ENCODE peak calls at places on chromosomes 11 and 22, in ten cellular contexts. One of them, this sample, is unnamed.

GRCh38 chr11:46389450-46390330 is 1.9 kb downstream of the CHRM4 start:
- DNase-seq in stimulated activated naive CD4-positive, alpha-beta T cell: no peak
- DNase-seq in ELR: peak; percentile 80
- DNase-seq in NCI-H748 treated with DMSO at 0.1 percent for 48 hours: peak; percentile 61
- DNase-seq in activated T-cell treated with anti-CD3 and anti-CD28 coated beads for 1 hour: no peak
- DNase-seq in activated T-helper 1 cell treated with anti-CD3 and anti-CD28 coated beads, Interleukin-12 subunit alpha, Interleukin-12 subunit beta, Interleukin-2, Interleukin-4 antibody, amounts not matched to agents 30 ng/mL and 10 ng/mL and 1 ng/mL, durations not matched to agents 14 hours and 24 hours and 36 hours: peak; percentile 45
- DNase-seq in OCI-LY7: peak; percentile 64
- DNase-seq in endodermal cell: peak; percentile 95
- DNase-seq in activated CD8-positive, alpha-beta memory T cell treated with anti-CD3 and anti-CD28 coated beads for 1 hour: no peak
- DNase-seq in WTC11: peak; percentile 92
- DNase-seq in this sample: peak; percentile 61

GRCh38 chr22:29079218-29079901 is 6.5 kb downstream of the KREMEN1 start:
- DNase-seq in WTC11: no peak
- DNase-seq in stimulated activated naive CD4-positive, alpha-beta T cell: no peak
- DNase-seq in endodermal cell: no peak
- DNase-seq in OCI-LY7: no peak
- DNase-seq in activated CD8-positive, alpha-beta memory T cell treated with anti-CD3 and anti-CD28 coated beads for 1 hour: no peak
- DNase-seq in activated T-cell treated with anti-CD3 and anti-CD28 coated beads for 1 hour: no peak
- DNase-seq in activated T-helper 1 cell treated with anti-CD3 and anti-CD28 coated beads, Interleukin-12 subunit alpha, Interleukin-12 subunit beta, Interleukin-2, Interleukin-4 antibody, amounts not matched to agents 30 ng/mL and 10 ng/mL and 1 ng/mL, durations not matched to agents 14 hours and 24 hours and 36 hours: no peak
- DNase-seq in ELR: no peak
- DNase-seq in NCI-H748 treated with DMSO at 0.1 percent for 48 hours: peak; percentile 76
- DNase-seq in this sample: no peak

GRCh38 chr11:132405728-132406127 is 1035.3 kb downstream of the NTM start:
- DNase-seq in OCI-LY7: no peak
- DNase-seq in WTC11: peak; percentile 38
- DNase-seq in stimulated activated naive CD4-positive, alpha-beta T cell: no peak
- DNase-seq in activated T-helper 1 cell treated with anti-CD3 and anti-CD28 coated beads, Interleukin-12 subunit alpha, Interleukin-12 subunit beta, Interleukin-2, Interleukin-4 antibody, amounts not matched to agents 30 ng/mL and 10 ng/mL and 1 ng/mL, durations not matched to agents 14 hours and 24 hours and 36 hours: no peak
- DNase-seq in NCI-H748 treated with DMSO at 0.1 percent for 48 hours: peak; percentile 91
- DNase-seq in activated T-cell treated with anti-CD3 and anti-CD28 coated beads for 1 hour: no peak
- DNase-seq in endodermal cell: peak; percentile 65
- DNase-seq in ELR: peak; percentile 6
- DNase-seq in activated CD8-positive, alpha-beta memory T cell treated with anti-CD3 and anti-CD28 coated beads for 1 hour: no peak
- DNase-seq in this sample: no peak

GRCh38 chr11:77705195-77705876 is 67.7 kb upstream of the CLNS1A start:
- DNase-seq in endodermal cell: no peak
- DNase-seq in activated T-helper 1 cell treated with anti-CD3 and anti-CD28 coated beads, Interleukin-12 subunit alpha, Interleukin-12 subunit beta, Interleukin-2, Interleukin-4 antibody, amounts not matched to agents 30 ng/mL and 10 ng/mL and 1 ng/mL, durations not matched to agents 14 hours and 24 hours and 36 hours: no peak
- DNase-seq in NCI-H748 treated with DMSO at 0.1 percent for 48 hours: no peak
- DNase-seq in stimulated activated naive CD4-positive, alpha-beta T cell: no peak
- DNase-seq in ELR: peak; percentile 80
- DNase-seq in activated T-cell treated with anti-CD3 and anti-CD28 coated beads for 1 hour: no peak
- DNase-seq in WTC11: no peak
- DNase-seq in activated CD8-positive, alpha-beta memory T cell treated with anti-CD3 and anti-CD28 coated beads for 1 hour: no peak
- DNase-seq in OCI-LY7: no peak
- DNase-seq in this sample: no peak

GRCh38 chr11:101880208-101880607 is 34.6 kb upstream of the CEP126 start:
- DNase-seq in activated CD8-positive, alpha-beta memory T cell treated with anti-CD3 and anti-CD28 coated beads for 1 hour: no peak
- DNase-seq in WTC11: no peak
- DNase-seq in ELR: peak; percentile 82
- DNase-seq in OCI-LY7: peak; percentile 61
- DNase-seq in activated T-helper 1 cell treated with anti-CD3 and anti-CD28 coated beads, Interleukin-12 subunit alpha, Interleukin-12 subunit beta, Interleukin-2, Interleukin-4 antibody, amounts not matched to agents 30 ng/mL and 10 ng/mL and 1 ng/mL, durations not matched to agents 14 hours and 24 hours and 36 hours: no peak
- DNase-seq in stimulated activated naive CD4-positive, alpha-beta T cell: no peak
- DNase-seq in activated T-cell treated with anti-CD3 and anti-CD28 coated beads for 1 hour: no peak
- DNase-seq in endodermal cell: no peak
- DNase-seq in NCI-H748 treated with DMSO at 0.1 percent for 48 hours: peak; percentile 5
- DNase-seq in this sample: peak; percentile 15

GRCh38 chr11:15629690-15630321 is 515.1 kb downstream of the INSC start:
- DNase-seq in OCI-LY7: peak; percentile 11
- DNase-seq in endodermal cell: peak; percentile 90
- DNase-seq in NCI-H748 treated with DMSO at 0.1 percent for 48 hours: peak; percentile 56
- DNase-seq in stimulated activated naive CD4-positive, alpha-beta T cell: no peak
- DNase-seq in activated T-helper 1 cell treated with anti-CD3 and anti-CD28 coated beads, Interleukin-12 subunit alpha, Interleukin-12 subunit beta, Interleukin-2, Interleukin-4 antibody, amounts not matched to agents 30 ng/mL and 10 ng/mL and 1 ng/mL, durations not matched to agents 14 hours and 24 hours and 36 hours: no peak
- DNase-seq in activated CD8-positive, alpha-beta memory T cell treated with anti-CD3 and anti-CD28 coated beads for 1 hour: no peak
- DNase-seq in ELR: peak; percentile 22
- DNase-seq in WTC11: peak; percentile 74
- DNase-seq in activated T-cell treated with anti-CD3 and anti-CD28 coated beads for 1 hour: no peak
- DNase-seq in this sample: peak; percentile 61

GRCh38 chr11:33016654-33017053 is 976 bp downstream of the DEPDC7 start:
- DNase-seq in activated CD8-positive, alpha-beta memory T cell treated with anti-CD3 and anti-CD28 coated beads for 1 hour: no peak
- DNase-seq in activated T-helper 1 cell treated with anti-CD3 and anti-CD28 coated beads, Interleukin-12 subunit alpha, Interleukin-12 subunit beta, Interleukin-2, Interleukin-4 antibody, amounts not matched to agents 30 ng/mL and 10 ng/mL and 1 ng/mL, durations not matched to agents 14 hours and 24 hours and 36 hours: no peak
- DNase-seq in ELR: peak; percentile 43
- DNase-seq in WTC11: no peak
- DNase-seq in OCI-LY7: no peak
- DNase-seq in activated T-cell treated with anti-CD3 and anti-CD28 coated beads for 1 hour: no peak
- DNase-seq in NCI-H748 treated with DMSO at 0.1 percent for 48 hours: no peak
- DNase-seq in endodermal cell: no peak
- DNase-seq in stimulated activated naive CD4-positive, alpha-beta T cell: no peak
- DNase-seq in this sample: no peak

GRCh38 chr11:65377036-65377435 is 5.4 kb downstream of the SLC25A45 start:
- DNase-seq in activated CD8-positive, alpha-beta memory T cell treated with anti-CD3 and anti-CD28 coated beads for 1 hour: no peak
- DNase-seq in activated T-cell treated with anti-CD3 and anti-CD28 coated beads for 1 hour: no peak
- DNase-seq in stimulated activated naive CD4-positive, alpha-beta T cell: no peak
- DNase-seq in activated T-helper 1 cell treated with anti-CD3 and anti-CD28 coated beads, Interleukin-12 subunit alpha, Interleukin-12 subunit beta, Interleukin-2, Interleukin-4 antibody, amounts not matched to agents 30 ng/mL and 10 ng/mL and 1 ng/mL, durations not matched to agents 14 hours and 24 hours and 36 hours: no peak
- DNase-seq in ELR: no peak
- DNase-seq in endodermal cell: no peak
- DNase-seq in NCI-H748 treated with DMSO at 0.1 percent for 48 hours: no peak
- DNase-seq in OCI-LY7: no peak
- DNase-seq in WTC11: no peak
- DNase-seq in this sample: no peak

GRCh38 chr11:63553759-63554158 is 9.4 kb downstream of the PLAAT2 start:
- DNase-seq in endodermal cell: no peak
- DNase-seq in OCI-LY7: peak; percentile 65
- DNase-seq in ELR: peak; percentile 43
- DNase-seq in WTC11: no peak
- DNase-seq in stimulated activated naive CD4-positive, alpha-beta T cell: peak; percentile 44
- DNase-seq in activated T-cell treated with anti-CD3 and anti-CD28 coated beads for 1 hour: no peak
- DNase-seq in activated CD8-positive, alpha-beta memory T cell treated with anti-CD3 and anti-CD28 coated beads for 1 hour: peak; percentile 38
- DNase-seq in NCI-H748 treated with DMSO at 0.1 percent for 48 hours: no peak
- DNase-seq in activated T-helper 1 cell treated with anti-CD3 and anti-CD28 coated beads, Interleukin-12 subunit alpha, Interleukin-12 subunit beta, Interleukin-2, Interleukin-4 antibody, amounts not matched to agents 30 ng/mL and 10 ng/mL and 1 ng/mL, durations not matched to agents 14 hours and 24 hours and 36 hours: peak; percentile 53
- DNase-seq in this sample: no peak

GRCh38 chr11:70024036-70024772 is 53.9 kb upstream of the ANO1 start:
- DNase-seq in ELR: no peak
- DNase-seq in endodermal cell: peak; percentile 29
- DNase-seq in activated T-helper 1 cell treated with anti-CD3 and anti-CD28 coated beads, Interleukin-12 subunit alpha, Interleukin-12 subunit beta, Interleukin-2, Interleukin-4 antibody, amounts not matched to agents 30 ng/mL and 10 ng/mL and 1 ng/mL, durations not matched to agents 14 hours and 24 hours and 36 hours: no peak
- DNase-seq in OCI-LY7: no peak
- DNase-seq in WTC11: no peak
- DNase-seq in activated T-cell treated with anti-CD3 and anti-CD28 coated beads for 1 hour: no peak
- DNase-seq in activated CD8-positive, alpha-beta memory T cell treated with anti-CD3 and anti-CD28 coated beads for 1 hour: no peak
- DNase-seq in NCI-H748 treated with DMSO at 0.1 percent for 48 hours: no peak
- DNase-seq in stimulated activated naive CD4-positive, alpha-beta T cell: no peak
- DNase-seq in this sample: no peak

GRCh38 chr11:8757533-8757932 is 74.9 kb downstream of the RPL27A start:
- DNase-seq in activated CD8-positive, alpha-beta memory T cell treated with anti-CD3 and anti-CD28 coated beads for 1 hour: no peak
- DNase-seq in NCI-H748 treated with DMSO at 0.1 percent for 48 hours: no peak
- DNase-seq in OCI-LY7: no peak
- DNase-seq in WTC11: no peak
- DNase-seq in stimulated activated naive CD4-positive, alpha-beta T cell: no peak
- DNase-seq in endodermal cell: peak; percentile 30
- DNase-seq in activated T-cell treated with anti-CD3 and anti-CD28 coated beads for 1 hour: no peak
- DNase-seq in ELR: no peak
- DNase-seq in activated T-helper 1 cell treated with anti-CD3 and anti-CD28 coated beads, Interleukin-12 subunit alpha, Interleukin-12 subunit beta, Interleukin-2, Interleukin-4 antibody, amounts not matched to agents 30 ng/mL and 10 ng/mL and 1 ng/mL, durations not matched to agents 14 hours and 24 hours and 36 hours: no peak
- DNase-seq in this sample: no peak

GRCh38 chr11:59173080-59173963 is 1.4 kb downstream of the DTX4 start:
- DNase-seq in OCI-LY7: no peak
- DNase-seq in endodermal cell: peak; percentile 86
- DNase-seq in WTC11: peak; percentile 66
- DNase-seq in activated CD8-positive, alpha-beta memory T cell treated with anti-CD3 and anti-CD28 coated beads for 1 hour: no peak
- DNase-seq in stimulated activated naive CD4-positive, alpha-beta T cell: peak; percentile 36
- DNase-seq in NCI-H748 treated with DMSO at 0.1 percent for 48 hours: no peak
- DNase-seq in ELR: peak; percentile 30
- DNase-seq in activated T-cell treated with anti-CD3 and anti-CD28 coated beads for 1 hour: no peak
- DNase-seq in activated T-helper 1 cell treated with anti-CD3 and anti-CD28 coated beads, Interleukin-12 subunit alpha, Interleukin-12 subunit beta, Interleukin-2, Interleukin-4 antibody, amounts not matched to agents 30 ng/mL and 10 ng/mL and 1 ng/mL, durations not matched to agents 14 hours and 24 hours and 36 hours: no peak
- DNase-seq in this sample: no peak

GRCh38 chr11:46949297-46949696 is 12.7 kb downstream of the CSTPP1 start:
- DNase-seq in activated CD8-positive, alpha-beta memory T cell treated with anti-CD3 and anti-CD28 coated beads for 1 hour: no peak
- DNase-seq in activated T-helper 1 cell treated with anti-CD3 and anti-CD28 coated beads, Interleukin-12 subunit alpha, Interleukin-12 subunit beta, Interleukin-2, Interleukin-4 antibody, amounts not matched to agents 30 ng/mL and 10 ng/mL and 1 ng/mL, durations not matched to agents 14 hours and 24 hours and 36 hours: no peak
- DNase-seq in NCI-H748 treated with DMSO at 0.1 percent for 48 hours: no peak
- DNase-seq in stimulated activated naive CD4-positive, alpha-beta T cell: no peak
- DNase-seq in endodermal cell: no peak
- DNase-seq in ELR: no peak
- DNase-seq in activated T-cell treated with anti-CD3 and anti-CD28 coated beads for 1 hour: no peak
- DNase-seq in WTC11: no peak
- DNase-seq in OCI-LY7: no peak
- DNase-seq in this sample: no peak

GRCh38 chr11:64759131-64759721 is 548 bp downstream of the PYGM start:
- DNase-seq in ELR: no peak
- DNase-seq in activated CD8-positive, alpha-beta memory T cell treated with anti-CD3 and anti-CD28 coated beads for 1 hour: no peak
- DNase-seq in stimulated activated naive CD4-positive, alpha-beta T cell: no peak
- DNase-seq in NCI-H748 treated with DMSO at 0.1 percent for 48 hours: no peak
- DNase-seq in endodermal cell: no peak
- DNase-seq in activated T-cell treated with anti-CD3 and anti-CD28 coated beads for 1 hour: no peak
- DNase-seq in activated T-helper 1 cell treated with anti-CD3 and anti-CD28 coated beads, Interleukin-12 subunit alpha, Interleukin-12 subunit beta, Interleukin-2, Interleukin-4 antibody, amounts not matched to agents 30 ng/mL and 10 ng/mL and 1 ng/mL, durations not matched to agents 14 hours and 24 hours and 36 hours: no peak
- DNase-seq in WTC11: no peak
- DNase-seq in OCI-LY7: no peak
- DNase-seq in this sample: no peak

GRCh38 chr11:86818466-86819282 is 18.3 kb downstream of the PRSS23 start:
- DNase-seq in stimulated activated naive CD4-positive, alpha-beta T cell: peak; percentile 55
- DNase-seq in activated CD8-positive, alpha-beta memory T cell treated with anti-CD3 and anti-CD28 coated beads for 1 hour: no peak
- DNase-seq in endodermal cell: no peak
- DNase-seq in ELR: peak; percentile 89
- DNase-seq in activated T-cell treated with anti-CD3 and anti-CD28 coated beads for 1 hour: no peak
- DNase-seq in NCI-H748 treated with DMSO at 0.1 percent for 48 hours: peak; percentile 29
- DNase-seq in OCI-LY7: peak; percentile 58
- DNase-seq in activated T-helper 1 cell treated with anti-CD3 and anti-CD28 coated beads, Interleukin-12 subunit alpha, Interleukin-12 subunit beta, Interleukin-2, Interleukin-4 antibody, amounts not matched to agents 30 ng/mL and 10 ng/mL and 1 ng/mL, durations not matched to agents 14 hours and 24 hours and 36 hours: no peak
- DNase-seq in WTC11: no peak
- DNase-seq in this sample: peak; percentile 71

GRCh38 chr11:119110439-119110838 is 3.3 kb downstream of the C2CD2L start:
- DNase-seq in NCI-H748 treated with DMSO at 0.1 percent for 48 hours: no peak
- DNase-seq in ELR: no peak
- DNase-seq in stimulated activated naive CD4-positive, alpha-beta T cell: no peak
- DNase-seq in OCI-LY7: no peak
- DNase-seq in activated T-cell treated with anti-CD3 and anti-CD28 coated beads for 1 hour: no peak
- DNase-seq in endodermal cell: no peak
- DNase-seq in WTC11: peak; percentile 30
- DNase-seq in activated T-helper 1 cell treated with anti-CD3 and anti-CD28 coated beads, Interleukin-12 subunit alpha, Interleukin-12 subunit beta, Interleukin-2, Interleukin-4 antibody, amounts not matched to agents 30 ng/mL and 10 ng/mL and 1 ng/mL, durations not matched to agents 14 hours and 24 hours and 36 hours: no peak
- DNase-seq in activated CD8-positive, alpha-beta memory T cell treated with anti-CD3 and anti-CD28 coated beads for 1 hour: no peak
- DNase-seq in this sample: no peak

GRCh38 chr11:11998091-11998781 is 10.2 kb downstream of the DKK3 start:
- DNase-seq in OCI-LY7: no peak
- DNase-seq in activated T-cell treated with anti-CD3 and anti-CD28 coated beads for 1 hour: no peak
- DNase-seq in WTC11: no peak
- DNase-seq in NCI-H748 treated with DMSO at 0.1 percent for 48 hours: no peak
- DNase-seq in stimulated activated naive CD4-positive, alpha-beta T cell: no peak
- DNase-seq in activated T-helper 1 cell treated with anti-CD3 and anti-CD28 coated beads, Interleukin-12 subunit alpha, Interleukin-12 subunit beta, Interleukin-2, Interleukin-4 antibody, amounts not matched to agents 30 ng/mL and 10 ng/mL and 1 ng/mL, durations not matched to agents 14 hours and 24 hours and 36 hours: no peak
- DNase-seq in ELR: peak; percentile 97
- DNase-seq in activated CD8-positive, alpha-beta memory T cell treated with anti-CD3 and anti-CD28 coated beads for 1 hour: no peak
- DNase-seq in endodermal cell: no peak
- DNase-seq in this sample: no peak

GRCh38 chr11:84780689-84781293 is 846.4 kb downstream of the DLG2 start:
- DNase-seq in ELR: peak; percentile 60
- DNase-seq in activated CD8-positive, alpha-beta memory T cell treated with anti-CD3 and anti-CD28 coated beads for 1 hour: no peak
- DNase-seq in WTC11: no peak
- DNase-seq in stimulated activated naive CD4-positive, alpha-beta T cell: no peak
- DNase-seq in NCI-H748 treated with DMSO at 0.1 percent for 48 hours: no peak
- DNase-seq in activated T-cell treated with anti-CD3 and anti-CD28 coated beads for 1 hour: no peak
- DNase-seq in endodermal cell: no peak
- DNase-seq in OCI-LY7: peak; percentile 31
- DNase-seq in activated T-helper 1 cell treated with anti-CD3 and anti-CD28 coated beads, Interleukin-12 subunit alpha, Interleukin-12 subunit beta, Interleukin-2, Interleukin-4 antibody, amounts not matched to agents 30 ng/mL and 10 ng/mL and 1 ng/mL, durations not matched to agents 14 hours and 24 hours and 36 hours: no peak
- DNase-seq in this sample: peak; percentile 1

GRCh38 chr22:37932821-37933578 is 20.4 kb downstream of the C22orf23 start:
- DNase-seq in NCI-H748 treated with DMSO at 0.1 percent for 48 hours: no peak
- DNase-seq in OCI-LY7: no peak
- DNase-seq in activated CD8-positive, alpha-beta memory T cell treated with anti-CD3 and anti-CD28 coated beads for 1 hour: no peak
- DNase-seq in activated T-helper 1 cell treated with anti-CD3 and anti-CD28 coated beads, Interleukin-12 subunit alpha, Interleukin-12 subunit beta, Interleukin-2, Interleukin-4 antibody, amounts not matched to agents 30 ng/mL and 10 ng/mL and 1 ng/mL, durations not matched to agents 14 hours and 24 hours and 36 hours: no peak
- DNase-seq in stimulated activated naive CD4-positive, alpha-beta T cell: no peak
- DNase-seq in ELR: no peak
- DNase-seq in activated T-cell treated with anti-CD3 and anti-CD28 coated beads for 1 hour: no peak
- DNase-seq in endodermal cell: no peak
- DNase-seq in WTC11: no peak
- DNase-seq in this sample: no peak

GRCh38 chr22:44246615-44247326 is 66.0 kb downstream of the SHISAL1 start:
- DNase-seq in stimulated activated naive CD4-positive, alpha-beta T cell: no peak
- DNase-seq in WTC11: no peak
- DNase-seq in activated T-cell treated with anti-CD3 and anti-CD28 coated beads for 1 hour: no peak
- DNase-seq in ELR: no peak
- DNase-seq in activated T-helper 1 cell treated with anti-CD3 and anti-CD28 coated beads, Interleukin-12 subunit alpha, Interleukin-12 subunit beta, Interleukin-2, Interleukin-4 antibody, amounts not matched to agents 30 ng/mL and 10 ng/mL and 1 ng/mL, durations not matched to agents 14 hours and 24 hours and 36 hours: no peak
- DNase-seq in NCI-H748 treated with DMSO at 0.1 percent for 48 hours: no peak
- DNase-seq in OCI-LY7: no peak
- DNase-seq in activated CD8-positive, alpha-beta memory T cell treated with anti-CD3 and anti-CD28 coated beads for 1 hour: no peak
- DNase-seq in endodermal cell: no peak
- DNase-seq in this sample: no peak

GRCh38 chr11:12377824-12378593 is 638 bp downstream of the PARVA start:
- DNase-seq in NCI-H748 treated with DMSO at 0.1 percent for 48 hours: peak; percentile 64
- DNase-seq in activated T-helper 1 cell treated with anti-CD3 and anti-CD28 coated beads, Interleukin-12 subunit alpha, Interleukin-12 subunit beta, Interleukin-2, Interleukin-4 antibody, amounts not matched to agents 30 ng/mL and 10 ng/mL and 1 ng/mL, durations not matched to agents 14 hours and 24 hours and 36 hours: no peak
- DNase-seq in ELR: peak; percentile 88
- DNase-seq in OCI-LY7: no peak
- DNase-seq in WTC11: peak; percentile 82
- DNase-seq in activated CD8-positive, alpha-beta memory T cell treated with anti-CD3 and anti-CD28 coated beads for 1 hour: no peak
- DNase-seq in stimulated activated naive CD4-positive, alpha-beta T cell: peak; percentile 41
- DNase-seq in endodermal cell: peak; percentile 93
- DNase-seq in activated T-cell treated with anti-CD3 and anti-CD28 coated beads for 1 hour: no peak
- DNase-seq in this sample: no peak

GRCh38 chr11:99198215-99198614 is 177.5 kb downstream of the CNTN5 start:
- DNase-seq in NCI-H748 treated with DMSO at 0.1 percent for 48 hours: no peak
- DNase-seq in activated CD8-positive, alpha-beta memory T cell treated with anti-CD3 and anti-CD28 coated beads for 1 hour: no peak
- DNase-seq in stimulated activated naive CD4-positive, alpha-beta T cell: no peak
- DNase-seq in OCI-LY7: no peak
- DNase-seq in activated T-cell treated with anti-CD3 and anti-CD28 coated beads for 1 hour: no peak
- DNase-seq in ELR: no peak
- DNase-seq in endodermal cell: no peak
- DNase-seq in activated T-helper 1 cell treated with anti-CD3 and anti-CD28 coated beads, Interleukin-12 subunit alpha, Interleukin-12 subunit beta, Interleukin-2, Interleukin-4 antibody, amounts not matched to agents 30 ng/mL and 10 ng/mL and 1 ng/mL, durations not matched to agents 14 hours and 24 hours and 36 hours: no peak
- DNase-seq in WTC11: no peak
- DNase-seq in this sample: no peak

GRCh38 chr11:8309862-8310261 is 46.2 kb upstream of the LMO1 start:
- DNase-seq in activated T-cell treated with anti-CD3 and anti-CD28 coated beads for 1 hour: no peak
- DNase-seq in WTC11: no peak
- DNase-seq in OCI-LY7: no peak
- DNase-seq in endodermal cell: no peak
- DNase-seq in activated T-helper 1 cell treated with anti-CD3 and anti-CD28 coated beads, Interleukin-12 subunit alpha, Interleukin-12 subunit beta, Interleukin-2, Interleukin-4 antibody, amounts not matched to agents 30 ng/mL and 10 ng/mL and 1 ng/mL, durations not matched to agents 14 hours and 24 hours and 36 hours: no peak
- DNase-seq in stimulated activated naive CD4-positive, alpha-beta T cell: no peak
- DNase-seq in activated CD8-positive, alpha-beta memory T cell treated with anti-CD3 and anti-CD28 coated beads for 1 hour: no peak
- DNase-seq in ELR: no peak
- DNase-seq in NCI-H748 treated with DMSO at 0.1 percent for 48 hours: no peak
- DNase-seq in this sample: no peak

GRCh38 chr11:86151188-86152005 is 82.5 kb upstream of the PICALM start:
- DNase-seq in WTC11: no peak
- DNase-seq in ELR: peak; percentile 62
- DNase-seq in stimulated activated naive CD4-positive, alpha-beta T cell: no peak
- DNase-seq in activated CD8-positive, alpha-beta memory T cell treated with anti-CD3 and anti-CD28 coated beads for 1 hour: no peak
- DNase-seq in OCI-LY7: no peak
- DNase-seq in activated T-helper 1 cell treated with anti-CD3 and anti-CD28 coated beads, Interleukin-12 subunit alpha, Interleukin-12 subunit beta, Interleukin-2, Interleukin-4 antibody, amounts not matched to agents 30 ng/mL and 10 ng/mL and 1 ng/mL, durations not matched to agents 14 hours and 24 hours and 36 hours: no peak
- DNase-seq in NCI-H748 treated with DMSO at 0.1 percent for 48 hours: no peak
- DNase-seq in activated T-cell treated with anti-CD3 and anti-CD28 coated beads for 1 hour: no peak
- DNase-seq in endodermal cell: peak; percentile 62
- DNase-seq in this sample: peak; percentile 75

GRCh38 chr22:26981111-26981510 is 323.7 kb downstream of the MIAT start:
- DNase-seq in ELR: no peak
- DNase-seq in activated CD8-positive, alpha-beta memory T cell treated with anti-CD3 and anti-CD28 coated beads for 1 hour: no peak
- DNase-seq in NCI-H748 treated with DMSO at 0.1 percent for 48 hours: peak; percentile 8
- DNase-seq in activated T-helper 1 cell treated with anti-CD3 and anti-CD28 coated beads, Interleukin-12 subunit alpha, Interleukin-12 subunit beta, Interleukin-2, Interleukin-4 antibody, amounts not matched to agents 30 ng/mL and 10 ng/mL and 1 ng/mL, durations not matched to agents 14 hours and 24 hours and 36 hours: no peak
- DNase-seq in endodermal cell: no peak
- DNase-seq in WTC11: no peak
- DNase-seq in activated T-cell treated with anti-CD3 and anti-CD28 coated beads for 1 hour: no peak
- DNase-seq in stimulated activated naive CD4-positive, alpha-beta T cell: no peak
- DNase-seq in OCI-LY7: no peak
- DNase-seq in this sample: no peak

GRCh38 chr11:126307706-126308105 is 3.8 kb downstream of the DCPS start:
- DNase-seq in ELR: peak; percentile 74
- DNase-seq in WTC11: peak; percentile 55
- DNase-seq in activated T-cell treated with anti-CD3 and anti-CD28 coated beads for 1 hour: no peak
- DNase-seq in activated CD8-positive, alpha-beta memory T cell treated with anti-CD3 and anti-CD28 coated beads for 1 hour: no peak
- DNase-seq in endodermal cell: peak; percentile 84
- DNase-seq in stimulated activated naive CD4-positive, alpha-beta T cell: no peak
- DNase-seq in OCI-LY7: peak; percentile 70
- DNase-seq in NCI-H748 treated with DMSO at 0.1 percent for 48 hours: no peak
- DNase-seq in activated T-helper 1 cell treated with anti-CD3 and anti-CD28 coated beads, Interleukin-12 subunit alpha, Interleukin-12 subunit beta, Interleukin-2, Interleukin-4 antibody, amounts not matched to agents 30 ng/mL and 10 ng/mL and 1 ng/mL, durations not matched to agents 14 hours and 24 hours and 36 hours: no peak
- DNase-seq in this sample: peak; percentile 48

GRCh38 chr22:28441720-28442263 is 237.8 kb downstream of the TTC28 start:
- DNase-seq in OCI-LY7: no peak
- DNase-seq in endodermal cell: no peak
- DNase-seq in WTC11: no peak
- DNase-seq in NCI-H748 treated with DMSO at 0.1 percent for 48 hours: no peak
- DNase-seq in activated T-helper 1 cell treated with anti-CD3 and anti-CD28 coated beads, Interleukin-12 subunit alpha, Interleukin-12 subunit beta, Interleukin-2, Interleukin-4 antibody, amounts not matched to agents 30 ng/mL and 10 ng/mL and 1 ng/mL, durations not matched to agents 14 hours and 24 hours and 36 hours: no peak
- DNase-seq in activated T-cell treated with anti-CD3 and anti-CD28 coated beads for 1 hour: no peak
- DNase-seq in stimulated activated naive CD4-positive, alpha-beta T cell: no peak
- DNase-seq in ELR: no peak
- DNase-seq in activated CD8-positive, alpha-beta memory T cell treated with anti-CD3 and anti-CD28 coated beads for 1 hour: no peak
- DNase-seq in this sample: no peak

GRCh38 chr11:58647141-58647699 is 24.8 kb downstream of the CNTF start:
- DNase-seq in stimulated activated naive CD4-positive, alpha-beta T cell: no peak
- DNase-seq in activated T-helper 1 cell treated with anti-CD3 and anti-CD28 coated beads, Interleukin-12 subunit alpha, Interleukin-12 subunit beta, Interleukin-2, Interleukin-4 antibody, amounts not matched to agents 30 ng/mL and 10 ng/mL and 1 ng/mL, durations not matched to agents 14 hours and 24 hours and 36 hours: no peak
- DNase-seq in endodermal cell: no peak
- DNase-seq in activated T-cell treated with anti-CD3 and anti-CD28 coated beads for 1 hour: no peak
- DNase-seq in NCI-H748 treated with DMSO at 0.1 percent for 48 hours: no peak
- DNase-seq in OCI-LY7: peak; percentile 16
- DNase-seq in ELR: no peak
- DNase-seq in WTC11: no peak
- DNase-seq in activated CD8-positive, alpha-beta memory T cell treated with anti-CD3 and anti-CD28 coated beads for 1 hour: no peak
- DNase-seq in this sample: peak; percentile 36

This sample was measured in AML-193.